ENCODE peak calls at places on chromosomes 11 and 22, in four cellular contexts. One of them, this sample, is unnamed.

GRCh38 chr22:39266398-39267030 is 21.7 kb upstream of the PDGFB start:
- DNase-seq in spleen: no peak
- DNase-seq in K562: no peak
- DNase-seq in suprapubic skin: no peak
- DNase-seq in this sample: no peak

GRCh38 chr11:14148653-14149273 is 186.2 kb downstream of the SPON1 start:
- DNase-seq in spleen: no peak
- DNase-seq in K562: no peak
- DNase-seq in suprapubic skin: no peak
- DNase-seq in this sample: no peak

GRCh38 chr11:16968196-16968595 is 46.0 kb downstream of the PLEKHA7 start:
- DNase-seq in spleen: no peak
- DNase-seq in K562: no peak
- DNase-seq in suprapubic skin: no peak
- DNase-seq in this sample: no peak

GRCh38 chr11:79242616-79243015 is 198.2 kb downstream of the TENM4 start:
- DNase-seq in spleen: no peak
- DNase-seq in K562: no peak
- DNase-seq in suprapubic skin: no peak
- DNase-seq in this sample: no peak

GRCh38 chr11:57567512-57568329 is at the start of gene UBE2L6:
- DNase-seq in spleen: peak
- DNase-seq in K562: peak
- DNase-seq in suprapubic skin: peak
- DNase-seq in this sample: peak

GRCh38 chr11:94128746-94129504 is at the start of gene PANX1:
- DNase-seq in spleen: peak
- DNase-seq in K562: peak
- DNase-seq in suprapubic skin: peak
- DNase-seq in this sample: peak

GRCh38 chr11:104476898-104477297 is 313.0 kb upstream of the PDGFD start:
- DNase-seq in spleen: no peak
- DNase-seq in K562: no peak
- DNase-seq in suprapubic skin: no peak
- DNase-seq in this sample: no peak

GRCh38 chr11:61959026-61959608 is 8.3 kb downstream of the FTH1 start:
- DNase-seq in spleen: peak
- DNase-seq in K562: peak
- DNase-seq in suprapubic skin: no peak
- DNase-seq in this sample: no peak

GRCh38 chr11:120612363-120613263 is 101.1 kb downstream of the GRIK4 start:
- DNase-seq in spleen: no peak
- DNase-seq in K562: no peak
- DNase-seq in suprapubic skin: no peak
- DNase-seq in this sample: no peak

GRCh38 chr11:19919050-19919561 is 206.5 kb downstream of the NAV2 start:
- DNase-seq in spleen: no peak
- DNase-seq in K562: no peak
- DNase-seq in suprapubic skin: no peak
- DNase-seq in this sample: peak

GRCh38 chr11:119149371-119150275 is 771 bp downstream of the ABCG4 start:
- DNase-seq in spleen: no peak
- DNase-seq in K562: no peak
- DNase-seq in suprapubic skin: no peak
- DNase-seq in this sample: no peak

GRCh38 chr11:63813563-63814382 is 517 bp downstream of the SPINDOC start:
- DNase-seq in spleen: peak
- DNase-seq in K562: peak
- DNase-seq in suprapubic skin: no peak
- DNase-seq in this sample: peak
- TF ChIP-seq POLR2A in spleen: no peak
- TF ChIP-seq POLR2A in K562: no peak
- TF ChIP-seq POLR2A in suprapubic skin: no peak
- TF ChIP-seq POLR2A in this sample: no peak

GRCh38 chr11:6825333-6825744 is 20.1 kb upstream of the OR10A5 start:
- DNase-seq in spleen: no peak
- DNase-seq in K562: no peak
- DNase-seq in suprapubic skin: no peak
- DNase-seq in this sample: no peak
- TF ChIP-seq POLR2AphosphoS5 in spleen: no peak
- TF ChIP-seq POLR2AphosphoS5 in K562: no peak
- TF ChIP-seq POLR2AphosphoS5 in suprapubic skin: no peak
- TF ChIP-seq POLR2AphosphoS5 in this sample: no peak

DNA sequence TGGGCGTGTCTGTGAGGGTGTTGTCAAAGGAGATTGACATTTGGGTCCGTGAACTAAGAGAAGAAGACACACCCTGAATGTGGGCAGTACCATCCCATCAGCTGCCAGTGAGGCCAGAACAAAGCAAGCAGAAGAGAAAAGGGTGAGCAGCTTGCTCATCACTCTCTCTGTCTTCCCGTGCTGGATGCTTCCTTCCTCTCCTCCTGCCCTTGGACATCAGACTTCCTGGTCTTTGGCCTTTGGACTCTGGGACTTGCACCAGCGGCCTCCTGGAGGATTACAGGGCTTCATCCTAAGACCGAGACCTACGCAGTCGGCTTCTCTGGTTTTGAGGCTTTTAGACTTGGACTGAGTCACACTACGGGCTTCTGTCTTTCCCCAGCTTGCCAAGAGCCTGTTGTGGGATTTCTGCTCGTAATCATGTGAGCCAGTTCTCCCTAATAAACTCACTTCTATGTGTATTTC is 18.8 kb downstream of the APOL2 start:
- DNase-seq in spleen: no peak
- DNase-seq in K562: no peak
- DNase-seq in suprapubic skin: peak
- DNase-seq in this sample: peak
- H3K4me3 ChIP-seq in spleen: no peak
- H3K4me3 ChIP-seq in K562: no peak
- H3K4me3 ChIP-seq in suprapubic skin: peak
- H3K4me3 ChIP-seq in this sample: no peak

GRCh38 chr11:43747130-43747802 is 66.7 kb downstream of the HSD17B12 start:
- DNase-seq in spleen: no peak
- DNase-seq in K562: peak
- DNase-seq in suprapubic skin: no peak
- DNase-seq in this sample: no peak
- TF ChIP-seq POLR2A in spleen: no peak
- TF ChIP-seq POLR2A in K562: peak
- TF ChIP-seq POLR2A in suprapubic skin: no peak
- TF ChIP-seq POLR2A in this sample: no peak